ENCODE peak calls at places on chromosomes 5 and 9, in seven cellular contexts. Y, N, H, E, F, C and M are unnamed samples.

GRCh38 chr9:126499911-126500599 is 113.7 kb upstream of the LMX1B start:
- DNase-seq in Y (no peak), N (no peak), H (no peak), E (no peak), F (no peak), C (no peak), M (no peak)

GRCh38 chr5:67696446-67696845 is 499.8 kb upstream of the CD180 start:
- DNase-seq in Y (no peak), N (no peak), H (no peak), E (no peak), F (no peak), C (no peak), M (no peak)

GRCh38 chr5:54344653-54345052 is 34.3 kb upstream of the ARL15 start:
- DNase-seq in Y (no peak), N (no peak), H (no peak), E (no peak), F (no peak), C (no peak), M (no peak)

GRCh38 chr9:132031869-132032583 is 47.6 kb downstream of the MED27 start:
- DNase-seq in Y (no peak), N (no peak), H (no peak), E (no peak), F (no peak), C (no peak), M (no peak)

GRCh38 chr5:9513825-9514224 is 32.0 kb downstream of the SEMA5A start:
- DNase-seq in Y (no peak), N (no peak), H (no peak), E (no peak), F (no peak), C (no peak), M (no peak)

GRCh38 chr5:80141681-80142080 is 106.5 kb downstream of the THBS4 start:
- DNase-seq in Y (no peak), N (no peak), H (no peak), E (no peak), F (no peak), C (no peak), M (no peak)

GRCh38 chr9:136564379-136564988 is 18.6 kb upstream of the NOTCH1 start:
- DNase-seq in Y (no peak), N (peak; percentile 71), H (no peak), E (no peak), F (peak; percentile 88), C (no peak), M (peak; percentile 67)

GRCh38 chr5:145295236-145295635 is 539.9 kb downstream of the PRELID2 start:
- DNase-seq in Y (no peak), N (no peak), H (no peak), E (no peak), F (no peak), C (no peak), M (no peak)

GRCh38 chr9:86975086-86975485 is 27.8 kb upstream of the GAS1 start:
- DNase-seq in Y (no peak), N (no peak), H (no peak), E (no peak), F (no peak), C (no peak), M (no peak)